ENCODE peak calls at places on chromosomes 4 and X, in four cellular contexts. X, Q, T and E are unnamed samples.

GRCh38 chr4:178448372-178449040 is 1006.3 kb upstream of the AGA start:
- DNase-seq in X (no peak), Q (no peak), T (no peak), E (no peak)

GRCh38 chr4:185115827-185116232 is 27.2 kb upstream of the SLC25A4 start:
- DNase-seq in X (no peak), Q (peak; percentile 81), T (peak; percentile 86), E (no peak)

GRCh38 chr4:30719363-30720020 is 677 bp upstream of the PCDH7 start:
- DNase-seq in X (peak; percentile 43), Q (peak; percentile 70), T (peak; percentile 65), E (no peak)

GRCh38 chrX:53320543-53321215 is 39.3 kb upstream of the IQSEC2 start:
- DNase-seq in X (no peak), Q (no peak), T (peak; percentile 58), E (no peak)

GRCh38 chr4:10529891-10530786 is 72.9 kb upstream of the ZNF518B start:
- DNase-seq in X (no peak), Q (peak; percentile 6), T (no peak), E (no peak)

GRCh38 chr4:168832746-168833575 is 177.1 kb downstream of the CBR4 start:
- DNase-seq in X (peak; percentile 22), Q (no peak), T (peak; percentile 84), E (no peak)

GRCh38 chr4:136750898-136751297 is 781.4 kb downstream of the PCDH18 start:
- DNase-seq in X (no peak), Q (no peak), T (no peak), E (no peak)

GRCh38 chr4:185638093-185638492 is 102.8 kb upstream of the PDLIM3 start:
- DNase-seq in X (no peak), Q (no peak), T (no peak), E (no peak)

GRCh38 chrX:68686684-68687045 is 39.2 kb downstream of the STARD8 start:
- DNase-seq in X (no peak), Q (peak; percentile 20), T (no peak), E (no peak)

GRCh38 chrX:148135738-148136137 is 154.6 kb downstream of the FMR1NB start:
- DNase-seq in X (no peak), Q (peak; percentile 1), T (no peak), E (no peak)

GRCh38 chrX:11666180-11666579 is 460 bp upstream of the ARHGAP6 start:
- DNase-seq in X (no peak), Q (no peak), T (peak; percentile 42), E (no peak)
- H3K4me3 ChIP-seq in X (peak overlapping the region; percentile 72), Q (peak overlapping the region; percentile 52), T (no peak overlapping the region), E (peak overlapping the region; percentile 31)

GRCh38 chr4:734075-734474 is 28.4 kb downstream of the PCGF3 start:
- DNase-seq in X (no peak), Q (no peak), T (no peak), E (no peak)
- H3K36me3 ChIP-seq in X (peaks cover 69% of the 10 kb centered on the region), Q (peaks cover 31% of the 10 kb centered on the region), T (peaks cover 45% of the 10 kb centered on the region), E (peaks cover 38% of the 10 kb centered on the region)

GRCh38 chr4:41436365-41437263 is 101.3 kb upstream of the LIMCH1 start:
- DNase-seq in X (no peak), Q (no peak), T (no peak), E (no peak)
- H3K4me3 ChIP-seq in X (no peak overlapping the region), Q (no peak overlapping the region), T (no peak overlapping the region), E (no peak overlapping the region)

GRCh38 chrX:38561951-38562719 is 793 bp downstream of the TSPAN7 start:
- DNase-seq in X (no peak), Q (no peak), T (peak; percentile 54), E (no peak)

GRCh38 chrX:38561126-38561868 is at the start of gene TSPAN7:
- DNase-seq in X (peak; percentile 49), Q (peak; percentile 32), T (peak; percentile 89), E (no peak)

GRCh38 chrX:38560776-38561125 is 591 bp upstream of the TSPAN7 start:
- DNase-seq in X (no peak), Q (no peak), T (no peak), E (no peak)

GRCh38 chrX:38558681-38559080 is 2.7 kb upstream of the TSPAN7 start:
- DNase-seq in X (no peak), Q (no peak), T (no peak), E (no peak)

GRCh38 chrX:38563006-38563405 is 1.7 kb downstream of the TSPAN7 start:
- DNase-seq in X (no peak), Q (no peak), T (peak; percentile 1), E (no peak)
- H3K36me3 ChIP-seq in X (no peaks in the 10 kb centered on the region), Q (no peaks in the 10 kb centered on the region), T (no peaks in the 10 kb centered on the region), E (no peaks in the 10 kb centered on the region)

GRCh38 chr4:41990383-41991111 is at the start of gene SLC30A9:
- DNase-seq in X (peak; percentile 80), Q (peak; percentile 93), T (peak; percentile 96), E (peak; percentile 75)

GRCh38 chr4:41990029-41990382 is 324 bp upstream of the SLC30A9 start:
- DNase-seq in X (no peak), Q (no peak), T (no peak), E (no peak)

GRCh38 chr4:41994461-41994860 is 4.1 kb downstream of the SLC30A9 start:
- DNase-seq in X (no peak), Q (no peak), T (no peak), E (no peak)

GRCh38 chr4:41992967-41993857 is 2.9 kb downstream of the SLC30A9 start:
- DNase-seq in X (no peak), Q (no peak), T (no peak), E (no peak)

GRCh38 chr4:41991916-41992767 is 1.8 kb downstream of the SLC30A9 start:
- DNase-seq in X (no peak), Q (peak; percentile 12), T (no peak), E (no peak)
- H3K4me3 ChIP-seq in X (peak overlapping the region; percentile 97), Q (peak overlapping the region; percentile 87), T (peak overlapping the region; percentile 71), E (no peak overlapping the region)

GRCh38 chrX:151899622-151900021 is 13.1 kb upstream of the MAGEA4 start:
- DNase-seq in X (no peak), Q (peak; percentile 37), T (no peak), E (no peak)
- H3K36me3 ChIP-seq in X (no peaks in the 10 kb centered on the region), Q (no peaks in the 10 kb centered on the region), T (no peaks in the 10 kb centered on the region), E (no peaks in the 10 kb centered on the region)

DNA sequence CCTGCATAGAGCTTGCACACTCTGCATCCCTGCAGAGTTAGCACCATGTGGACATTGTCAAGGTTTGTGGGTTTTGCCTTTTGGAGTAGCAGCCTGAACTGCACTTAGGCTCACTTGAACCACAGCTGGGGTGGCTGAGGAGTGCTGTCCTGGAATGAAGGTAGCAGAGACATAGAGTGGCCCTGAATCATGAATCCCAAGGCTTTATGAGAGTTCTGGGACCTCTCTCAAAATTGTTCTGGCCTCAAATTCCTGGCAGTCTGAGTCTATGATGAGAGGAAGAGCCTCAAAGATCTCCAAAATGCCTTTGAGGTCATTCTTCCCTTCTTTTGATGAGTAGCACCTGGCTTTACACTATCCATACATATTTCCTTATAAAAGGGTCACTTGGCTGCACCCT is 37.1 kb upstream of the ADH1C start:
- DNase-seq in X (no peak), Q (no peak), T (no peak), E (no peak)
- H3K4me3 ChIP-seq in X (no peak overlapping the region), Q (no peak overlapping the region), T (no peak overlapping the region), E (no peak overlapping the region)